ENCODE peak calls at places on chromosomes 7 and 10, in ten cellular contexts. I, M, T, S, C, A, W, Z, J and E are unnamed samples.

GRCh38 chr10:132497083-132497680 is 40.4 kb upstream of the INPP5A start:
- DNase-seq in J (no peak), T (no peak), A (no peak), M (no peak), Z (no peak), S (no peak), C (no peak), I (no peak), W (no peak), E (no peak)

GRCh38 chr10:11237571-11237970 is 219.9 kb downstream of the CELF2 start:
- DNase-seq in A (no peak), I (no peak), Z (no peak), M (no peak), T (no peak), W (no peak), S (no peak), J (no peak), C (no peak), E (no peak)

GRCh38 chr7:29194206-29194593 is 375 bp upstream of the CHN2 start:
- DNase-seq in A (no peak), T (no peak), M (no peak), S (no peak), C (no peak), I (peak; percentile 11), Z (no peak), W (no peak), J (peak; percentile 20), E (no peak)

GRCh38 chr10:126508535-126509040 is 120.3 kb upstream of the ADAM12 start:
- DNase-seq in Z (no peak), I (no peak), C (no peak), S (no peak), J (no peak), M (no peak), T (no peak), A (no peak), W (no peak), E (no peak)

GRCh38 chr7:114086906-114087651 is 168.3 kb upstream of the PPP1R3A start:
- DNase-seq in T (no peak), A (peak; percentile 21), S (peak; percentile 19), Z (peak; percentile 33), W (no peak), M (peak; percentile 51), C (no peak), I (peak; percentile 24), J (no peak), E (no peak)

GRCh38 chr10:93287775-93288174 is 194.4 kb downstream of the MYOF start:
- DNase-seq in T (no peak), C (no peak), M (no peak), S (no peak), I (no peak), J (no peak), A (no peak), W (no peak), Z (no peak), E (no peak)

GRCh38 chr7:139526578-139527544 is 3.4 kb downstream of the CLEC2L start:
- DNase-seq in S (peak; percentile 98), I (peak; percentile 87), J (no peak), T (no peak), M (no peak), A (no peak), C (peak; percentile 46), Z (peak; percentile 79), W (no peak), E (no peak)

GRCh38 chr10:121578298-121578697 is 19.9 kb downstream of the FGFR2 start:
- DNase-seq in S (no peak), J (no peak), I (no peak), A (no peak), M (no peak), C (no peak), T (no peak), W (no peak), Z (no peak), E (no peak)

GRCh38 chr7:75879771-75880184 is 944 bp downstream of the RHBDD2 start:
- DNase-seq in I (peak; percentile 54), A (no peak), T (no peak), S (peak; percentile 78), Z (peak; percentile 50), W (no peak), J (no peak), M (peak; percentile 14), C (no peak), E (no peak)

GRCh38 chr7:73451780-73452398 is 18.3 kb downstream of the FZD9 start:
- DNase-seq in S (peak; percentile 74), Z (peak; percentile 69), J (no peak), M (peak; percentile 55), T (no peak), A (peak; percentile 66), I (peak; percentile 77), W (no peak), C (no peak), E (peak; percentile 9)

GRCh38 chr7:6106140-6106904 is 75.1 kb downstream of the ANKRD61 start:
- DNase-seq in M (peak; percentile 28), W (no peak), S (peak; percentile 38), Z (peak; percentile 70), I (peak; percentile 62), A (no peak), C (peak; percentile 55), J (no peak), T (peak; percentile 5), E (no peak)

GRCh38 chr7:121510858-121511482 is 114.9 kb upstream of the FAM3C start:
- DNase-seq in M (no peak), W (no peak), Z (no peak), S (no peak), A (no peak), T (no peak), I (no peak), J (no peak), C (no peak), E (no peak)

GRCh38 chr7:18637516-18637915 is 142.0 kb downstream of the HDAC9 start:
- DNase-seq in Z (no peak), J (no peak), W (no peak), A (no peak), I (no peak), T (no peak), S (no peak), M (no peak), C (no peak), E (no peak)

GRCh38 chr7:102122026-102122425 is 164.6 kb upstream of the SH2B2 start:
- DNase-seq in W (no peak), S (peak; percentile 61), T (no peak), A (peak; percentile 49), C (peak; percentile 38), J (no peak), Z (peak; percentile 55), M (no peak), I (peak; percentile 70), E (peak; percentile 37)

GRCh38 chr10:63622097-63622496 is 100.9 kb downstream of the REEP3 start:
- DNase-seq in W (no peak), C (no peak), I (no peak), Z (no peak), M (no peak), J (no peak), T (no peak), A (no peak), S (no peak), E (no peak)

GRCh38 chr7:47180268-47180826 is 401.6 kb downstream of the TNS3 start:
- DNase-seq in A (peak; percentile 45), C (peak; percentile 58), I (peak; percentile 80), T (no peak), W (no peak), S (peak; percentile 72), J (no peak), M (peak; percentile 43), Z (peak; percentile 71), E (no peak)

GRCh38 chr7:618539-619355 is 99.1 kb upstream of the PDGFA start:
- DNase-seq in I (no peak), C (no peak), M (no peak), A (no peak), W (no peak), J (no peak), T (peak; percentile 54), S (peak; percentile 26), Z (no peak), E (no peak)

GRCh38 chr10:124647421-124648130 is 96.6 kb downstream of the FAM53B start:
- DNase-seq in S (peak; percentile 20), I (peak; percentile 52), M (no peak), C (peak; percentile 69), W (no peak), J (peak; percentile 75), A (peak; percentile 76), T (peak; percentile 59), Z (peak; percentile 69), E (peak; percentile 50)

GRCh38 chr7:16891338-16891737 is 9.6 kb upstream of the AGR3 start:
- DNase-seq in T (no peak), M (peak; percentile 77), Z (peak; percentile 83), S (peak; percentile 72), I (peak; percentile 72), C (peak; percentile 4), W (no peak), J (no peak), A (peak; percentile 8), E (peak; percentile 1)

GRCh38 chr10:85794553-85794952 is 572.0 kb downstream of the GRID1 start:
- DNase-seq in J (no peak), W (no peak), I (no peak), S (no peak), C (no peak), A (no peak), M (no peak), Z (no peak), T (no peak), E (no peak)

GRCh38 chr7:41492603-41493002 is 210.3 kb downstream of the INHBA start:
- DNase-seq in J (no peak), S (no peak), T (no peak), W (no peak), C (no peak), Z (no peak), M (no peak), A (no peak), I (no peak), E (no peak)

GRCh38 chr7:87225696-87226095 is 6.2 kb upstream of the TMEM243 start:
- DNase-seq in Z (peak; percentile 74), A (no peak), T (no peak), W (no peak), S (peak; percentile 72), M (no peak), I (no peak), C (no peak), J (no peak), E (no peak)

GRCh38 chr10:76858721-76859120 is 778.9 kb downstream of the KCNMA1 start:
- DNase-seq in M (no peak), I (no peak), J (no peak), C (no peak), W (no peak), Z (no peak), T (no peak), S (no peak), A (no peak), E (no peak)

GRCh38 chr10:70494966-70495365 is 16.4 kb downstream of the PALD1 start:
- DNase-seq in C (no peak), Z (peak; percentile 59), S (no peak), A (no peak), I (no peak), T (no peak), M (no peak), W (no peak), J (no peak), E (no peak)

GRCh38 chr10:86047588-86047987 is 319.0 kb downstream of the GRID1 start:
- DNase-seq in M (no peak), W (no peak), Z (no peak), C (no peak), T (no peak), A (no peak), J (no peak), S (no peak), I (no peak), E (peak; percentile 24)

GRCh38 chr10:130777507-130778165 is 533.9 kb downstream of the TCERG1L start:
- DNase-seq in M (no peak), I (no peak), C (no peak), J (no peak), W (no peak), S (no peak), T (no peak), Z (no peak), A (no peak), E (no peak)

GRCh38 chr10:129870926-129871660 is 93.0 kb downstream of the EBF3 start:
- DNase-seq in A (no peak), Z (no peak), J (peak; percentile 45), M (peak; percentile 82), I (peak; percentile 22), C (no peak), T (no peak), W (no peak), S (peak; percentile 15), E (no peak)

GRCh38 chr10:68647928-68648327 is 73.1 kb upstream of the CCAR1 start:
- DNase-seq in S (peak; percentile 89), W (no peak), Z (peak; percentile 90), I (peak; percentile 72), M (no peak), J (no peak), A (no peak), C (peak; percentile 39), T (no peak), E (no peak)